ENCODE peak calls at places on chromosomes 4 and X, in five cellular contexts. One of them, this sample, is unnamed.

GRCh38 chr4:2623442-2623841 is 87.0 kb downstream of the FAM193A start:
- DNase-seq in GM19239: no peak
- DNase-seq in EL: no peak
- DNase-seq in T-helper 2 cell: no peak
- DNase-seq in Peyer's patch: peak; percentile 6
- DNase-seq in this sample: no peak

GRCh38 chr4:67465032-67465762 is 80.1 kb downstream of the CENPC start:
- DNase-seq in EL: no peak
- DNase-seq in Peyer's patch: no peak
- DNase-seq in GM19239: no peak
- DNase-seq in T-helper 2 cell: no peak
- DNase-seq in this sample: no peak

GRCh38 chr4:182600093-182600492 is 317.1 kb downstream of the DCTD start:
- DNase-seq in GM19239: no peak
- DNase-seq in Peyer's patch: no peak
- DNase-seq in T-helper 2 cell: no peak
- DNase-seq in EL: no peak
- DNase-seq in this sample: no peak

GRCh38 chrX:128457674-128458073 is 405.5 kb upstream of the ACTRT1 start:
- DNase-seq in GM19239: no peak
- DNase-seq in Peyer's patch: no peak
- DNase-seq in EL: no peak
- DNase-seq in T-helper 2 cell: no peak
- DNase-seq in this sample: no peak

GRCh38 chrX:97389761-97390192 is 506.1 kb downstream of the RPA4 start:
- DNase-seq in GM19239: no peak
- DNase-seq in T-helper 2 cell: no peak
- DNase-seq in EL: peak; percentile 77
- DNase-seq in Peyer's patch: no peak
- DNase-seq in this sample: no peak

GRCh38 chr4:156686120-156686519 is 285.5 kb downstream of the PDGFC start:
- DNase-seq in GM19239: no peak
- DNase-seq in T-helper 2 cell: no peak
- DNase-seq in EL: peak; percentile 85
- DNase-seq in Peyer's patch: no peak
- DNase-seq in this sample: no peak

GRCh38 chr4:5890063-5890727 is 2.7 kb downstream of the CRMP1 start:
- DNase-seq in EL: no peak
- DNase-seq in T-helper 2 cell: no peak
- DNase-seq in Peyer's patch: no peak
- DNase-seq in GM19239: no peak
- DNase-seq in this sample: no peak

GRCh38 chr4:123505457-123506310 is 109.1 kb downstream of the SPRY1 start:
- DNase-seq in T-helper 2 cell: no peak
- DNase-seq in EL: peak; percentile 59
- DNase-seq in Peyer's patch: peak; percentile 46
- DNase-seq in GM19239: no peak
- DNase-seq in this sample: peak; percentile 63

GRCh38 chrX:65679071-65679540 is 11.7 kb downstream of the MSN start:
- DNase-seq in Peyer's patch: no peak
- DNase-seq in EL: peak; percentile 64
- DNase-seq in GM19239: no peak
- DNase-seq in T-helper 2 cell: no peak
- DNase-seq in this sample: no peak

GRCh38 chrX:104913348-104913747 is 307.1 kb downstream of the TEX13A start:
- DNase-seq in EL: no peak
- DNase-seq in T-helper 2 cell: no peak
- DNase-seq in GM19239: no peak
- DNase-seq in Peyer's patch: no peak
- DNase-seq in this sample: no peak

GRCh38 chr4:186780291-186781031 is 56.8 kb upstream of the FAT1 start:
- DNase-seq in Peyer's patch: no peak
- DNase-seq in GM19239: no peak
- DNase-seq in EL: no peak
- DNase-seq in T-helper 2 cell: no peak
- DNase-seq in this sample: no peak